ENCODE peak calls at places on chromosomes 2 and 18, in four cellular contexts. U is pulmonary artery endothelial cell, R is NCI-H345, Q is BJ. B is an unnamed sample.

GRCh38 chr2:234967874-234968208 is 16.0 kb downstream of the SH3BP4 start:
- DNase-seq in U (no peak), R (no peak), Q (no peak), B (no peak)

GRCh38 chr2:100259106-100259505 is 63.2 kb downstream of the LONRF2 start:
- DNase-seq in U (no peak), R (no peak), Q (no peak), B (no peak)

GRCh38 chr18:63963610-63964256 is 6.1 kb upstream of the SERPINB8 start:
- DNase-seq in U (peak; percentile 33), R (peak; percentile 22), Q (no peak), B (no peak)

GRCh38 chr2:146123714-146124113 is 1603.8 kb upstream of the ZEB2 start:
- DNase-seq in U (no peak), R (no peak), Q (no peak), B (no peak)

GRCh38 chr2:216632952-216633615 is at the start of gene IGFBP2:
- DNase-seq in U (no peak), R (peak; percentile 61), Q (no peak), B (peak; percentile 83)

GRCh38 chr2:73070651-73071451 is 661 bp downstream of the SFXN5 start:
- DNase-seq in U (peak; percentile 85), R (peak; percentile 95), Q (peak; percentile 57), B (peak; percentile 99)

GRCh38 chr2:98917031-98917459 is 19.0 kb downstream of the CRACDL start:
- DNase-seq in U (peak; percentile 85), R (no peak), Q (peak; percentile 56), B (no peak)

GRCh38 chr2:160220545-160221009 is 20.5 kb upstream of the ITGB6 start:
- DNase-seq in U (no peak), R (no peak), Q (no peak), B (no peak)

GRCh38 chr2:128282976-128283810 is 35.5 kb downstream of the HS6ST1 start:
- DNase-seq in U (no peak), R (no peak), Q (no peak), B (no peak)

GRCh38 chr18:59332986-59333385 is 14.5 kb upstream of the CPLX4 start:
- DNase-seq in U (no peak), R (no peak), Q (no peak), B (no peak)

GRCh38 chr2:79235135-79235534 is 75.6 kb upstream of the REG3A start:
- DNase-seq in U (no peak), R (no peak), Q (no peak), B (no peak)

GRCh38 chr2:88265352-88265960 is 95.3 kb downstream of the THNSL2 start:
- DNase-seq in U (no peak), R (peak; percentile 6), Q (no peak), B (no peak)

GRCh38 chr2:241788135-241788534 is 11.5 kb downstream of the GAL3ST2 start:
- DNase-seq in U (no peak), R (no peak), Q (no peak), B (no peak)

GRCh38 chr2:70041666-70042065 is 45.6 kb upstream of the PCBP1 start:
- DNase-seq in U (no peak), R (no peak), Q (no peak), B (no peak)

GRCh38 chr2:188788621-188789020 is 185.6 kb upstream of the COL3A1 start:
- DNase-seq in U (peak; percentile 68), R (no peak), Q (no peak), B (no peak)